ENCODE peak calls at places on chromosome X, in seven cellular contexts. One of them, this sample, is unnamed.

GRCh38 chrX:135985974-135986312 is 708 bp downstream of the SLC9A6 start:
- DNase-seq in AG10803: no peak
- DNase-seq in kidney: no peak
- DNase-seq in H9: no peak
- DNase-seq in astrocyte of the cerebellum: no peak
- DNase-seq in neural crest cell: no peak
- DNase-seq in cardiac muscle cell: no peak
- DNase-seq in this sample: no peak

GRCh38 chrX:115624916-115625315 is 63.9 kb downstream of the PLS3 start:
- DNase-seq in AG10803: peak; percentile 5
- DNase-seq in kidney: no peak
- DNase-seq in H9: no peak
- DNase-seq in astrocyte of the cerebellum: no peak
- DNase-seq in neural crest cell: no peak
- DNase-seq in cardiac muscle cell: no peak
- DNase-seq in this sample: no peak

GRCh38 chrX:47146121-47146935 is 1.3 kb downstream of the RBM10 start:
- DNase-seq in AG10803: no peak
- DNase-seq in kidney: peak; percentile 61
- DNase-seq in H9: no peak
- DNase-seq in astrocyte of the cerebellum: no peak
- DNase-seq in neural crest cell: no peak
- DNase-seq in cardiac muscle cell: no peak
- DNase-seq in this sample: no peak

GRCh38 chrX:11138498-11139390 is 27.6 kb downstream of the HCCS start:
- DNase-seq in AG10803: no peak
- DNase-seq in kidney: peak; percentile 70
- DNase-seq in H9: no peak
- DNase-seq in astrocyte of the cerebellum: no peak
- DNase-seq in neural crest cell: no peak
- DNase-seq in cardiac muscle cell: no peak
- DNase-seq in this sample: no peak

GRCh38 chrX:134174273-134174660 is 62.7 kb upstream of the CCDC160 start:
- DNase-seq in AG10803: no peak
- DNase-seq in kidney: no peak
- DNase-seq in H9: no peak
- DNase-seq in astrocyte of the cerebellum: no peak
- DNase-seq in neural crest cell: no peak
- DNase-seq in cardiac muscle cell: no peak
- DNase-seq in this sample: no peak

GRCh38 chrX:41445171-41445570 is 2.0 kb upstream of the NYX start:
- DNase-seq in AG10803: no peak
- DNase-seq in kidney: no peak
- DNase-seq in H9: no peak
- DNase-seq in astrocyte of the cerebellum: no peak
- DNase-seq in neural crest cell: no peak
- DNase-seq in cardiac muscle cell: no peak
- DNase-seq in this sample: no peak

GRCh38 chrX:40169193-40170086 is 71.7 kb upstream of the BCOR start:
- DNase-seq in AG10803: peak; percentile 49
- DNase-seq in kidney: peak; percentile 89
- DNase-seq in H9: peak; percentile 91
- DNase-seq in astrocyte of the cerebellum: peak; percentile 45
- DNase-seq in neural crest cell: peak; percentile 62
- DNase-seq in cardiac muscle cell: peak; percentile 82
- DNase-seq in this sample: no peak

GRCh38 chrX:114962209-114962608 is 55.2 kb downstream of the IL13RA2 start:
- DNase-seq in AG10803: no peak
- DNase-seq in kidney: no peak
- DNase-seq in H9: no peak
- DNase-seq in astrocyte of the cerebellum: no peak
- DNase-seq in neural crest cell: no peak
- DNase-seq in cardiac muscle cell: no peak
- DNase-seq in this sample: no peak

GRCh38 chrX:50770702-50771101 is 43.3 kb downstream of the SHROOM4 start:
- DNase-seq in AG10803: no peak
- DNase-seq in kidney: peak; percentile 51
- DNase-seq in H9: no peak
- DNase-seq in astrocyte of the cerebellum: peak; percentile 18
- DNase-seq in neural crest cell: no peak
- DNase-seq in cardiac muscle cell: peak; percentile 78
- DNase-seq in this sample: no peak

GRCh38 chrX:19769467-19769866 is 117.9 kb downstream of the SH3KBP1 start:
- DNase-seq in AG10803: no peak
- DNase-seq in kidney: no peak
- DNase-seq in H9: no peak
- DNase-seq in astrocyte of the cerebellum: no peak
- DNase-seq in neural crest cell: no peak
- DNase-seq in cardiac muscle cell: no peak
- DNase-seq in this sample: no peak

GRCh38 chrX:115017455-115017854 is at the start of gene IL13RA2:
- DNase-seq in AG10803: no peak
- DNase-seq in kidney: no peak
- DNase-seq in H9: no peak
- DNase-seq in astrocyte of the cerebellum: no peak
- DNase-seq in neural crest cell: no peak
- DNase-seq in cardiac muscle cell: no peak
- DNase-seq in this sample: no peak

GRCh38 chrX:67544871-67545771 is 1.3 kb downstream of the AR start:
- DNase-seq in AG10803: no peak
- DNase-seq in kidney: peak; percentile 68
- DNase-seq in H9: peak; percentile 33
- DNase-seq in astrocyte of the cerebellum: no peak
- DNase-seq in neural crest cell: peak; percentile 4
- DNase-seq in cardiac muscle cell: no peak
- DNase-seq in this sample: no peak

GRCh38 chrX:129980043-129980442 is 2.4 kb upstream of the BCORL1 start:
- DNase-seq in AG10803: no peak
- DNase-seq in kidney: peak; percentile 75
- DNase-seq in H9: no peak
- DNase-seq in astrocyte of the cerebellum: no peak
- DNase-seq in neural crest cell: no peak
- DNase-seq in cardiac muscle cell: peak; percentile 27
- DNase-seq in this sample: no peak

GRCh38 chrX:118350715-118351114 is 4.8 kb downstream of the WDR44 start:
- DNase-seq in AG10803: no peak
- DNase-seq in kidney: no peak
- DNase-seq in H9: no peak
- DNase-seq in astrocyte of the cerebellum: no peak
- DNase-seq in neural crest cell: no peak
- DNase-seq in cardiac muscle cell: no peak
- DNase-seq in this sample: no peak

GRCh38 chrX:413322-414201 is 26.9 kb upstream of the PPP2R3B start:
- DNase-seq in AG10803: peak; percentile 25
- DNase-seq in kidney: peak; percentile 62
- DNase-seq in H9: peak; percentile 71
- DNase-seq in astrocyte of the cerebellum: no peak
- DNase-seq in neural crest cell: peak; percentile 20
- DNase-seq in cardiac muscle cell: peak; percentile 69
- DNase-seq in this sample: no peak

GRCh38 chrX:150854856-150855255 is 43.6 kb downstream of the CD99L2 start:
- DNase-seq in AG10803: no peak
- DNase-seq in kidney: no peak
- DNase-seq in H9: no peak
- DNase-seq in astrocyte of the cerebellum: no peak
- DNase-seq in neural crest cell: no peak
- DNase-seq in cardiac muscle cell: no peak
- DNase-seq in this sample: no peak

GRCh38 chrX:13090261-13091110 is 46.1 kb upstream of the FAM9C start:
- DNase-seq in AG10803: no peak
- DNase-seq in kidney: no peak
- DNase-seq in H9: no peak
- DNase-seq in astrocyte of the cerebellum: no peak
- DNase-seq in neural crest cell: no peak
- DNase-seq in cardiac muscle cell: no peak
- DNase-seq in this sample: no peak

GRCh38 chrX:151954730-151955129 is 19.7 kb downstream of the GABRE start:
- DNase-seq in AG10803: no peak
- DNase-seq in kidney: no peak
- DNase-seq in H9: no peak
- DNase-seq in astrocyte of the cerebellum: no peak
- DNase-seq in neural crest cell: no peak
- DNase-seq in cardiac muscle cell: no peak
- DNase-seq in this sample: no peak

GRCh38 chrX:65677954-65678469 is 10.6 kb downstream of the MSN start:
- DNase-seq in AG10803: peak; percentile 88
- DNase-seq in kidney: no peak
- DNase-seq in H9: no peak
- DNase-seq in astrocyte of the cerebellum: peak; percentile 90
- DNase-seq in neural crest cell: no peak
- DNase-seq in cardiac muscle cell: no peak
- DNase-seq in this sample: peak; percentile 80

GRCh38 chrX:39764441-39764914 is 333.3 kb downstream of the BCOR start:
- DNase-seq in AG10803: no peak
- DNase-seq in kidney: no peak
- DNase-seq in H9: no peak
- DNase-seq in astrocyte of the cerebellum: no peak
- DNase-seq in neural crest cell: no peak
- DNase-seq in cardiac muscle cell: no peak
- DNase-seq in this sample: no peak

GRCh38 chrX:56600141-56600540 is 36.7 kb downstream of the UBQLN2 start:
- DNase-seq in AG10803: no peak
- DNase-seq in kidney: no peak
- DNase-seq in H9: no peak
- DNase-seq in astrocyte of the cerebellum: no peak
- DNase-seq in neural crest cell: no peak
- DNase-seq in cardiac muscle cell: no peak
- DNase-seq in this sample: no peak

GRCh38 chrX:81925812-81926211 is 723.9 kb downstream of the SH3BGRL start:
- DNase-seq in AG10803: no peak
- DNase-seq in kidney: no peak
- DNase-seq in H9: no peak
- DNase-seq in astrocyte of the cerebellum: no peak
- DNase-seq in neural crest cell: no peak
- DNase-seq in cardiac muscle cell: no peak
- DNase-seq in this sample: no peak

GRCh38 chrX:23745786-23746185 is 2.7 kb upstream of the ACOT9 start:
- DNase-seq in AG10803: no peak
- DNase-seq in kidney: no peak
- DNase-seq in H9: no peak
- DNase-seq in astrocyte of the cerebellum: no peak
- DNase-seq in neural crest cell: no peak
- DNase-seq in cardiac muscle cell: no peak
- DNase-seq in this sample: no peak

GRCh38 chrX:134622056-134622812 is 36.0 kb downstream of the PLAC1 start:
- DNase-seq in AG10803: peak; percentile 83
- DNase-seq in kidney: no peak
- DNase-seq in H9: peak; percentile 35
- DNase-seq in astrocyte of the cerebellum: peak; percentile 81
- DNase-seq in neural crest cell: no peak
- DNase-seq in cardiac muscle cell: no peak
- DNase-seq in this sample: peak; percentile 55

GRCh38 chrX:149470960-149471359 is 34.1 kb downstream of the IDS start:
- DNase-seq in AG10803: peak; percentile 56
- DNase-seq in kidney: peak; percentile 89
- DNase-seq in H9: peak; percentile 85
- DNase-seq in astrocyte of the cerebellum: peak; percentile 26
- DNase-seq in neural crest cell: peak; percentile 77
- DNase-seq in cardiac muscle cell: peak; percentile 71
- DNase-seq in this sample: peak; percentile 14

DNA sequence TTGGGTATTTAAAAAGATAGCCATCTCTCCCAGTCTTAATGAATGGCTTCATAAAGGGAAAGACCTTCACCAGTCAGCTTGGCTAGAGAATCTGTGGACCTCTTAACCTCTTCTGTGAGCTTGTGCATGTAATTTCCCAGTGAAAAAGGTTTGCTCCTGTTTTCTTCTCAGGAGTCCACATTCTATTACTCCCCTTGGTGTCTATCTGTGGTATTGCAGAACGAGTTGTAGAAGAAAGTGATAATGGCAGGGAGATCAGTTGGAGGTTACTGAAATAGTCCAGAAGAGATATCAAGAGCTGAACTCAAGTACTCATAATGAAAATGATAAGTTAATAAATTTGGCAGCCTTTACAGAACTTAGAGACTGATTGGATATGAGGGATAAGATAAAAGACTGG is 16.5 kb upstream of the VAMP7 start:
- DNase-seq in AG10803: no peak
- DNase-seq in kidney: no peak
- DNase-seq in H9: no peak
- DNase-seq in astrocyte of the cerebellum: no peak
- DNase-seq in neural crest cell: no peak
- DNase-seq in cardiac muscle cell: no peak
- DNase-seq in this sample: no peak
- TF ChIP-seq CTCF in AG10803: peak; percentile 36
- TF ChIP-seq CTCF in kidney: no peak
- TF ChIP-seq CTCF in H9: peak; percentile 39
- TF ChIP-seq CTCF in astrocyte of the cerebellum: no peak
- TF ChIP-seq CTCF in neural crest cell: peak; percentile 35
- TF ChIP-seq CTCF in cardiac muscle cell: peak; percentile 3
- TF ChIP-seq CTCF in this sample: no peak

GRCh38 chrX:3520458-3520857 is 174.0 kb upstream of the MXRA5 start:
- DNase-seq in AG10803: peak; percentile 52
- DNase-seq in kidney: no peak
- DNase-seq in H9: no peak
- DNase-seq in astrocyte of the cerebellum: no peak
- DNase-seq in neural crest cell: no peak
- DNase-seq in cardiac muscle cell: no peak
- DNase-seq in this sample: no peak
- TF ChIP-seq CTCF in AG10803: no peak
- TF ChIP-seq CTCF in kidney: no peak
- TF ChIP-seq CTCF in H9: no peak
- TF ChIP-seq CTCF in astrocyte of the cerebellum: no peak
- TF ChIP-seq CTCF in neural crest cell: no peak
- TF ChIP-seq CTCF in cardiac muscle cell: no peak
- TF ChIP-seq CTCF in this sample: no peak

DNA sequence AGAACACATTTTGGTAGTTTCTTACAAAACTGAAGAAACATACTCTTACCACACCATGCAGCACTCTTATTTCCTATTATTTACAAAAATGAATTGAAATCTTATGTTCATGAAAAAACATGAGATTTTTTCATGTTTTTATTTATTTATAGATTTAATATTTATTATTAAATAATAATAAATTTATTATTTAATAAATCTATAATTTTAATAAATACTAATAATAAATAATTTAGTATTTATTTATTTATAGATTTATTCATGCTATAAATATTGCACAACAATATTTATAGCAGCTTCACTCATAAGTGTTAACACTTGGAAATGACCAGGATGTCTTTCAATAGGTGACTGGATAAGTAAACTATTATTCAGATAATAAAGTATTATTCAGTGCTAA is 91.6 kb upstream of the CPXCR1 start:
- DNase-seq in AG10803: no peak
- DNase-seq in kidney: no peak
- DNase-seq in H9: no peak
- DNase-seq in astrocyte of the cerebellum: no peak
- DNase-seq in neural crest cell: no peak
- DNase-seq in cardiac muscle cell: no peak
- DNase-seq in this sample: no peak
- TF ChIP-seq CTCF in AG10803: no peak
- TF ChIP-seq CTCF in kidney: no peak
- TF ChIP-seq CTCF in H9: no peak
- TF ChIP-seq CTCF in astrocyte of the cerebellum: no peak
- TF ChIP-seq CTCF in neural crest cell: no peak
- TF ChIP-seq CTCF in cardiac muscle cell: no peak
- TF ChIP-seq CTCF in this sample: no peak

DNA sequence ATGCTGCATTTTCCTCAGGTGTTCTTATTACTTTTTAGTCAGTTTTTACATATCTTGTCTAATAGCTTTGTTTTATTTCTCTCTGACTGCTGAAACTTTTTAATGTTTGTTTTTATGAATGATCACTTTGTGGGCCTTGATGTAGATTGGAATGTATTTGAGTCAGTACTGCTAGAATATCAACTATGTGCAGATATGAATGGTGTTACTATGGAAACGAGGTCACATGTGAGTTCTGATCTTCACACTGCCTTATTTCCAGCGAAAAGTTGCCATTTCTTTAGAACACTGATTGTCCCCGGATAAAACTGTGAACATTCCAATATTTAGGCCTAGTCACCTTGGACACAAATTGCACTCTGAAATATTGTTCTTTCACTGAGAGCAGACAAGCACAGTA is 27.3 kb upstream of the MAGED1 start:
- DNase-seq in AG10803: peak; percentile 9
- DNase-seq in kidney: no peak
- DNase-seq in H9: no peak
- DNase-seq in astrocyte of the cerebellum: no peak
- DNase-seq in neural crest cell: no peak
- DNase-seq in cardiac muscle cell: no peak
- DNase-seq in this sample: no peak
- TF ChIP-seq CTCF in AG10803: no peak
- TF ChIP-seq CTCF in kidney: no peak
- TF ChIP-seq CTCF in H9: no peak
- TF ChIP-seq CTCF in astrocyte of the cerebellum: no peak
- TF ChIP-seq CTCF in neural crest cell: no peak
- TF ChIP-seq CTCF in cardiac muscle cell: no peak
- TF ChIP-seq CTCF in this sample: no peak

This sample was measured in AG09319.